ENCODE peak calls at places on chromosomes 3 and 15, in seven cellular contexts. Q is effector CD4-positive, alpha-beta T cell; B is stimulated activated naive CD8-positive, alpha-beta T cell treated with anti-CD3 and anti-CD28 coated beads, Interleukin-15, amount 100 ng/mL, for 72 hours; P is EL; L is small intestine; C is NCI-H1105 treated with DMSO at 0.1 percent for 48 hours; K is GM12891. E is an unnamed sample.

GRCh38 chr3:195248281-195248680 is 22.7 kb downstream of the XXYLT1 start:
- DNase-seq in Q (no peak), B (no peak), P (no peak), L (no peak), C (no peak), K (no peak), E (no peak)

GRCh38 chr3:180252683-180253082 is 215.9 kb upstream of the PEX5L start:
- DNase-seq in Q (no peak), B (no peak), P (no peak), L (no peak), C (peak; percentile 96), K (no peak), E (no peak)

GRCh38 chr15:95202569-95203349 is 971.4 kb downstream of the MCTP2 start:
- DNase-seq in Q (no peak), B (no peak), P (peak; percentile 78), L (no peak), C (no peak), K (no peak), E (no peak)

GRCh38 chr3:182710557-182711157 is 82.6 kb upstream of the ATP11B start:
- DNase-seq in Q (no peak), B (no peak), P (peak; percentile 25), L (peak; percentile 41), C (peak; percentile 73), K (no peak), E (peak; percentile 50)

GRCh38 chr3:111737712-111738097 is 121.4 kb upstream of the PHLDB2 start:
- DNase-seq in Q (no peak), B (no peak), P (peak; percentile 90), L (no peak), C (no peak), K (no peak), E (no peak)

GRCh38 chr15:40155270-40155910 is 5.5 kb upstream of the BUB1B start:
- DNase-seq in Q (no peak), B (no peak), P (no peak), L (peak; percentile 57), C (peak; percentile 82), K (no peak), E (peak; percentile 30)

GRCh38 chr15:63191895-63192603 is 2.6 kb downstream of the RAB8B start:
- DNase-seq in Q (peak; percentile 60), B (peak; percentile 69), P (no peak), L (peak; percentile 67), C (no peak), K (no peak), E (peak; percentile 67)

GRCh38 chr3:151282921-151283320 is 4.6 kb upstream of the P2RY14 start:
- DNase-seq in Q (no peak), B (no peak), P (peak; percentile 57), L (peak; percentile 69), C (peak; percentile 80), K (peak; percentile 10), E (peak; percentile 60)

GRCh38 chr15:63843901-63844317 is 10.2 kb upstream of the HERC1 start:
- DNase-seq in Q (no peak), B (no peak), P (peak; percentile 88), L (no peak), C (no peak), K (no peak), E (no peak)

GRCh38 chr15:28094732-28095521 is 4.2 kb downstream of the OCA2 start:
- DNase-seq in Q (no peak), B (peak; percentile 31), P (no peak), L (peak; percentile 89), C (no peak), K (no peak), E (no peak)

GRCh38 chr3:56894912-56895431 is 93.2 kb upstream of the ARHGEF3 start:
- DNase-seq in Q (no peak), B (peak; percentile 46), P (no peak), L (no peak), C (no peak), K (peak; percentile 35), E (peak; percentile 55)

GRCh38 chr3:196051336-196052076 is 30.4 kb downstream of the TFRC start:
- DNase-seq in Q (no peak), B (no peak), P (no peak), L (no peak), C (no peak), K (no peak), E (no peak)

GRCh38 chr3:120182613-120183524 is 88.6 kb upstream of the GSK3B start:
- DNase-seq in Q (no peak), B (no peak), P (peak; percentile 66), L (peak; percentile 16), C (peak; percentile 13), K (no peak), E (peak; percentile 30)

GRCh38 chr3:113132571-113132996 is 78.8 kb upstream of the BOC start:
- DNase-seq in Q (no peak), B (no peak), P (peak; percentile 72), L (no peak), C (no peak), K (no peak), E (no peak)

GRCh38 chr3:161101609-161102008 is 3.5 kb downstream of the B3GALNT1 start:
- DNase-seq in Q (no peak), B (no peak), P (no peak), L (no peak), C (no peak), K (no peak), E (no peak)

GRCh38 chr15:51076898-51077564 is 17.7 kb downstream of the TNFAIP8L3 start:
- DNase-seq in Q (no peak), B (peak; percentile 50), P (peak; percentile 94), L (no peak), C (no peak), K (no peak), E (peak; percentile 70)

GRCh38 chr15:51935466-51936118 is 36.0 kb downstream of the LEO1 start:
- DNase-seq in Q (no peak), B (no peak), P (no peak), L (no peak), C (no peak), K (peak; percentile 47), E (peak; percentile 77)

GRCh38 chr3:13588971-13589370 is 40.0 kb downstream of the FBLN2 start:
- DNase-seq in Q (no peak), B (no peak), P (no peak), L (no peak), C (no peak), K (no peak), E (no peak)

GRCh38 chr3:53354945-53355498 is 7.7 kb upstream of the DCP1A start:
- DNase-seq in Q (no peak), B (no peak), P (peak; percentile 12), L (no peak), C (no peak), K (no peak), E (no peak)

GRCh38 chr3:101243285-101244211 is 76.8 kb downstream of the IMPG2 start:
- DNase-seq in Q (no peak), B (peak; percentile 25), P (no peak), L (no peak), C (no peak), K (no peak), E (no peak)

GRCh38 chr3:47464603-47465002 is 11.1 kb downstream of the SCAP start:
- DNase-seq in Q (no peak), B (no peak), P (no peak), L (no peak), C (no peak), K (no peak), E (no peak)

GRCh38 chr15:71747128-71748083 is 62.9 kb upstream of the NR2E3 start:
- DNase-seq in Q (no peak), B (no peak), P (peak; percentile 92), L (peak; percentile 71), C (no peak), K (no peak), E (no peak)

GRCh38 chr3:157493627-157494550 is 9.3 kb downstream of the VEPH1 start:
- DNase-seq in Q (no peak), B (no peak), P (peak; percentile 70), L (peak; percentile 25), C (peak; percentile 77), K (no peak), E (no peak)

GRCh38 chr3:115279939-115280338 is 132.9 kb upstream of the ZBTB20 start:
- DNase-seq in Q (no peak), B (no peak), P (no peak), L (no peak), C (no peak), K (no peak), E (no peak)

GRCh38 chr3:9349321-9350117 is 13.3 kb upstream of the THUMPD3 start:
- DNase-seq in Q (no peak), B (no peak), P (peak; percentile 93), L (no peak), C (no peak), K (no peak), E (no peak)

GRCh38 chr3:8318002-8318649 is 183.5 kb upstream of the LMCD1 start:
- DNase-seq in Q (no peak), B (no peak), P (peak; percentile 63), L (no peak), C (peak; percentile 10), K (no peak), E (no peak)

GRCh38 chr3:184160456-184160855 is 5.3 kb downstream of the DVL3 start:
- DNase-seq in Q (no peak), B (no peak), P (peak; percentile 50), L (no peak), C (no peak), K (peak; percentile 58), E (peak; percentile 68)

GRCh38 chr15:35833590-35833989 is 287.6 kb upstream of the DPH6 start:
- DNase-seq in Q (no peak), B (no peak), P (no peak), L (no peak), C (no peak), K (no peak), E (no peak)

GRCh38 chr3:73572371-73572770 is 52.4 kb downstream of the PDZRN3 start:
- DNase-seq in Q (no peak), B (no peak), P (no peak), L (peak; percentile 74), C (no peak), K (no peak), E (no peak)

GRCh38 chr3:3998140-3998977 is 199.1 kb downstream of the LRRN1 start:
- DNase-seq in Q (no peak), B (peak; percentile 26), P (no peak), L (peak; percentile 66), C (peak; percentile 21), K (no peak), E (peak; percentile 46)

GRCh38 chr3:9222956-9223639 is 26.3 kb downstream of the SRGAP3 start:
- DNase-seq in Q (no peak), B (no peak), P (no peak), L (no peak), C (no peak), K (no peak), E (no peak)

GRCh38 chr3:192915306-192915705 is 2.4 kb downstream of the MB21D2 start:
- DNase-seq in Q (no peak), B (no peak), P (peak; percentile 78), L (peak; percentile 62), C (peak; percentile 94), K (no peak), E (peak; percentile 46)

GRCh38 chr15:29170496-29170895 is 99.1 kb downstream of the NSMCE3 start:
- DNase-seq in Q (no peak), B (no peak), P (no peak), L (no peak), C (no peak), K (no peak), E (no peak)

GRCh38 chr3:79317551-79318518 is 450.0 kb downstream of the ROBO1 start:
- DNase-seq in Q (no peak), B (no peak), P (no peak), L (no peak), C (no peak), K (no peak), E (no peak)

GRCh38 chr3:119237299-119237698 is 3.4 kb downstream of the B4GALT4 start:
- DNase-seq in Q (no peak), B (no peak), P (peak; percentile 53), L (no peak), C (no peak), K (no peak), E (no peak)

GRCh38 chr3:125611908-125612307 is 16.6 kb upstream of the OSBPL11 start:
- DNase-seq in Q (no peak), B (no peak), P (no peak), L (no peak), C (no peak), K (no peak), E (no peak)

E was measured in GM13976.